ENCODE peak calls at places on chromosomes 2 and 18, in six cellular contexts. U is HFF-Myc, G is spleen, A is suprapubic skin, E is endothelial cell, Q is A673. B is an unnamed sample.

GRCh38 chr2:173090291-173090877 is 14.7 kb downstream of the MAP3K20 start:
- DNase-seq in E (peak; percentile 10), U (no peak), A (no peak), G (no peak), Q (no peak), B (no peak)

GRCh38 chr2:224997802-224998201 is 44.5 kb downstream of the DOCK10 start:
- DNase-seq in G (no peak), E (no peak), U (no peak), Q (peak; percentile 17), A (no peak), B (no peak)

GRCh38 chr2:168211664-168212163 is 35.7 kb downstream of the STK39 start:
- DNase-seq in Q (no peak), U (no peak), A (no peak), E (no peak), G (no peak), B (no peak)

GRCh38 chr2:28729698-28730097 is 21.9 kb upstream of the PPP1CB start:
- DNase-seq in Q (no peak), A (no peak), U (no peak), E (no peak), G (no peak), B (no peak)

GRCh38 chr2:96894151-96894531 is 24.3 kb upstream of the SEMA4C start:
- DNase-seq in G (no peak), Q (no peak), A (no peak), U (no peak), E (no peak), B (no peak)

GRCh38 chr18:59265246-59266018 is 7.8 kb downstream of the RAX start:
- DNase-seq in E (peak; percentile 26), U (no peak), G (no peak), A (no peak), Q (peak; percentile 92), B (no peak)

GRCh38 chr2:15412779-15413178 is 148.4 kb downstream of the NBAS start:
- DNase-seq in G (no peak), Q (no peak), U (no peak), A (no peak), E (no peak), B (no peak)

GRCh38 chr2:239600650-239601049 is 199.8 kb upstream of the HDAC4 start:
- DNase-seq in U (no peak), G (peak; percentile 32), A (no peak), Q (no peak), E (no peak), B (no peak)

GRCh38 chr2:212745359-212745758 is 206.8 kb upstream of the ERBB4 start:
- DNase-seq in Q (no peak), G (no peak), U (no peak), A (no peak), E (no peak), B (no peak)

GRCh38 chr2:223532161-223532560 is 70.0 kb downstream of the SCG2 start:
- DNase-seq in Q (no peak), A (no peak), G (no peak), E (no peak), U (no peak), B (no peak)

GRCh38 chr2:171800639-171801038 is 93.4 kb downstream of the SLC25A12 start:
- DNase-seq in U (no peak), A (no peak), E (no peak), Q (no peak), G (no peak), B (no peak)

GRCh38 chr2:236449167-236449586 is 120.4 kb upstream of the ACKR3 start:
- DNase-seq in G (no peak), A (no peak), U (no peak), Q (no peak), E (no peak), B (no peak)

GRCh38 chr2:26346454-26347053 is at the start of gene ADGRF3:
- DNase-seq in Q (peak; percentile 83), U (no peak), G (peak; percentile 88), E (peak; percentile 27), A (peak; percentile 79), B (no peak)

DNA sequence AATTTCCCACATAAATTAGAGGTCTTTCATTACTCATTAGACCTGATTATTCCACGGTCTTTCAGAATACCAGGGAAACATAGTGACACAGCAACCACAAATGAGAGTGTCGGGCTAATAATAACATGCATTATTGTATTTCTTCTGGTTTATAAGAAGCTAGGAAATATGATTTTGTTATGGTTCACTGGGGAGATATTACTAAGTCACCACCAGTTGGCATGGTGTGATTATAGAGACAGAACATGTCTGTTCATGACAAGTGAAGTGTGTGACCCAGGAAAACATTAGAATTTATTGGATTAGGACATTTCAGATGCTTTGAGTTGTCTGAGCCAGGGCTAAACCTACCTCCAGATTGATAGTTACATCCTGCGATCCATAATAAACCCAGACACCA is 494.4 kb downstream of the FBXO15 start:
- DNase-seq in A (no peak), Q (no peak), U (no peak), E (no peak), G (no peak), B (no peak)
- TF ChIP-seq CTCF in A (no peak), Q (no peak), U (no peak), E (no peak), G (no peak), B (no peak)

GRCh38 chr2:95329891-95330822 is 33.0 kb downstream of the KCNIP3 start:
- DNase-seq in G (no peak), U (no peak), E (no peak), A (no peak), Q (no peak), B (no peak)
- TF ChIP-seq CTCF in G (no peak), U (no peak), E (no peak), A (no peak), Q (no peak), B (no peak)

DNA sequence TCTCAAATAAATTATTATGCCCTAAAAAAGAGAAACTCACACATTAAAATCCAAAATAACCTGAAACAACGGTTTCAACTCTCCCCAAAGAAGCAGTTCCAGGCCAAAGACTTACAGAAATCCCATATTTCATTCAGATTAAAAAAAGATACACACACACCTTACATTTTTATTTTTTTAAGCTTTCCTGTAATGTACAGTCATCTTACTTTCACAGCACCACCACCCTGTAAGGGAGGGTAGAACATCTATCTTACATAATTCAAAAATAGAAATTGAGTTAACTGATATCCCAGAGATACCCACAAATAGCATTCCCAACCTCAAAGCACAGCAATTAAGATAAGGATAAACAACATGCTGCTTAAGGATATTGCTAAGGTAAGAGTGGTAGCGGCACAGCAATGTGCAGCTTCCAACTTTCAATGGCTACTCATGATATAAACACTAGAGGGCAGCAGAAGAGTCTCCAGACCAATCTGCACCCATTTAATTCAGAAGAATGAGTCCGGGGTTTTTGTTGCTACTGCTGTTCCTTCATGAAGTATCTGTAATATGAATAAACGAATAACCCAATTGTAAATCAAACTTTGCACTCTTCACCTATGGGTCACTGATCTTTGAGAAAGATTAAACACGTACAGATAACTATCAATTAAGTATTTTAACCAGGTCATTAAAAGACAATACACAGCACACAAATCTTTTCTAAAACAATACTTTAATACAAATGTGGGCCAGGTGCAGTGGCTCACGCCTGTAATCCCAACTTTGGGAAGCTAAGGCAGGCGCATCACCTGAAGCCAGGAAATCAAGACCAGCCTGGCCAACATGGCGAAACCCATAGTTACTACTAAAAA is 11.3 kb downstream of the GFPT1 start:
- DNase-seq in U (peak; percentile 16), G (no peak), E (peak; percentile 28), A (no peak), Q (peak; percentile 67), B (no peak)
- TF ChIP-seq CTCF in U (peak; percentile 58), G (peak; percentile 28), E (peak; percentile 75), A (peak; percentile 25), Q (peak; percentile 78), B (peak; percentile 46)

GRCh38 chr2:35168351-35168750 is 1187.2 kb upstream of the CRIM1 start:
- DNase-seq in E (no peak), U (no peak), G (no peak), Q (peak; percentile 4), A (no peak), B (no peak)
- TF ChIP-seq CTCF in E (peak; percentile 12), U (no peak), G (no peak), Q (peak; percentile 43), A (no peak), B (no peak)

DNA sequence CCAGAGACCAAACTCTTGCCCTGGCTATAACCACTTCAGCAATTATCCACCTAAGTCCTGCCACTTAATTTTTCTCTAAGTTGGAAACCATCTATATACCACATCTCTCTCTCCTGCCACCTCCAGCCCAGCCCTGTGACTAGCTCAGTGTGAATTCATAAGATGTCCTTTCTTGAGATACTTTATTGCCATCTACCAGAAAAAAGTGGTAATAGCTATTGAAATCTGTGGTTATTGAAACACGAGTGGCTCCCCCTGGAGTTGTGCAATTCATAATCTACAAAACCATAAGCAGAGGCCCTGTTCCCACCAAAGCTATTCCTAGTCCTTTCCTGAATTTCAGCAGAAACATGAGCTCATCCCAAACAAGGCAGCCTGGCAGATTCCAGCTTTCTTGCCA is 324.0 kb downstream of the TXNL1 start:
- DNase-seq in Q (peak; percentile 4), E (no peak), U (no peak), G (no peak), A (no peak), B (no peak)
- TF ChIP-seq CTCF in Q (peak; percentile 40), E (no peak), U (peak; percentile 19), G (no peak), A (no peak), B (peak; percentile 7)

GRCh38 chr2:73284296-73285161 is at the start of gene FBXO41:
- DNase-seq in A (no peak), U (no peak), E (peak; percentile 26), G (peak; percentile 93), Q (peak; percentile 66), B (no peak)
- TF ChIP-seq CTCF in A (no peak), U (no peak), E (no peak), G (no peak), Q (no peak), B (no peak)

GRCh38 chr18:49944681-49945080 is 131.3 kb upstream of the ACAA2 start:
- DNase-seq in E (no peak), G (no peak), U (no peak), Q (no peak), A (no peak), B (no peak)
- TF ChIP-seq CTCF in E (no peak), G (no peak), U (peak; percentile 20), Q (no peak), A (no peak), B (peak; percentile 8)

GRCh38 chr18:79926306-79926705 is 25.1 kb downstream of the SLC66A2 start:
- DNase-seq in E (no peak), G (peak; percentile 53), A (peak; percentile 55), Q (no peak), U (no peak), B (no peak)

GRCh38 chr18:79923896-79924585 is 27.4 kb downstream of the SLC66A2 start:
- DNase-seq in G (peak; percentile 69), Q (no peak), U (no peak), A (peak; percentile 52), E (no peak), B (no peak)

GRCh38 chr18:79926715-79927596 is 24.5 kb downstream of the SLC66A2 start:
- DNase-seq in G (peak; percentile 58), Q (no peak), U (no peak), E (no peak), A (peak; percentile 48), B (no peak)

GRCh38 chr18:79925656-79925979 is 25.8 kb downstream of the SLC66A2 start:
- DNase-seq in A (no peak), E (no peak), Q (no peak), U (no peak), G (no peak), B (no peak)

GRCh38 chr18:79924814-79925655 is 26.4 kb downstream of the SLC66A2 start:
- DNase-seq in G (peak; percentile 66), U (no peak), A (peak; percentile 44), E (peak; percentile 2), Q (no peak), B (no peak)
- TF ChIP-seq CTCF in G (no peak), U (no peak), A (no peak), E (no peak), Q (no peak), B (no peak)

GRCh38 chr2:68807821-68808266 is 63.4 kb downstream of the BMP10 start:
- DNase-seq in G (no peak), Q (peak; percentile 26), U (no peak), E (no peak), A (peak; percentile 76), B (no peak)
- TF ChIP-seq CTCF in G (no peak), Q (no peak), U (no peak), E (no peak), A (no peak), B (no peak)